ENCODE peak calls at places on chromosomes 11 and 22, in six cellular contexts. Q is vagina, L is K562, H is HepG2, P is spleen, V is Panc1. E is an unnamed sample.
A peak's percentile ranks its signal among the peaks of the same experiment; 100 is the strongest.

GRCh38 chr22:50305658-50306566 is 1.5 kb downstream of the PLXNB2 start:
- DNase-seq in Q (no peak), L (peak; percentile 35), H (no peak), P (no peak), V (peak; percentile 12), E (peak; percentile 89)

GRCh38 chr11:14408612-14409011 is 49.6 kb upstream of the RRAS2 start:
- DNase-seq in Q (no peak), L (no peak), H (no peak), P (no peak), V (no peak), E (no peak)

GRCh38 chr22:26314171-26314570 is 114.9 kb upstream of the ASPHD2 start:
- DNase-seq in Q (no peak), L (no peak), H (no peak), P (no peak), V (no peak), E (no peak)

GRCh38 chr11:106956887-106957505 is 61.3 kb downstream of the GUCY1A2 start:
- DNase-seq in Q (no peak), L (no peak), H (no peak), P (no peak), V (no peak), E (no peak)

GRCh38 chr11:78798567-78799170 is 224.0 kb upstream of the NARS2 start:
- DNase-seq in Q (no peak), L (peak; percentile 75), H (peak; percentile 25), P (peak; percentile 82), V (peak; percentile 30), E (peak; percentile 70)

GRCh38 chr11:113168358-113168757 is 146.0 kb upstream of the TTC12 start:
- DNase-seq in Q (no peak), L (no peak), H (no peak), P (no peak), V (no peak), E (no peak)

GRCh38 chr11:119337581-119338317 is 2.9 kb downstream of the C1QTNF5 start:
- DNase-seq in Q (no peak), L (peak; percentile 57), H (no peak), P (peak; percentile 66), V (no peak), E (no peak)

GRCh38 chr22:38788016-38788415 is 5.9 kb downstream of the DNAL4 start:
- DNase-seq in Q (no peak), L (no peak), H (no peak), P (no peak), V (no peak), E (no peak)

DNA sequence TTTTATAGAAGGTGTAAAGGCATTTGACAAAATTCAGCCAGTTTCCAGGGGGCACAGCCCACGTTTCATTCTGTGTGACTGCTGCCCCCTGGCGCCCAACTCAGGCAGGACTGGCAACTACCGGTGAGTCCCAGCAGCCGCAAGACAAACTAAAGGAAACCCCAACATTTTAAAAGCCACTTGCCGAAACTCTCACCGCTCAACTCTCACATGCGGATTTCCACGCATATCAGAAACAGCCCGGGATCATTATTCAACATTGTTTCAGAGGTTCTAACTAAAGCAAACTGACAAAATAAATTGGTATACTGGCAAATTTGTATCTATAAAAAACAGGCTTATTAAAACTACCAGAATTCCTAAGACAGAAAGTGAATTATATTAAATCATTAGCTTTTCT is 48.2 kb downstream of the MORC2 start:
- DNase-seq in Q (no peak), L (peak; percentile 75), H (peak; percentile 32), P (peak; percentile 92), V (peak; percentile 12), E (peak; percentile 80)
- TF ChIP-seq CTCF in Q (peak; percentile 85), L (peak; percentile 84), H (peak; percentile 82), P (peak; percentile 87), V (peak; percentile 89), E (peak; percentile 83)

GRCh38 chr11:2690596-2691354 is 9.0 kb downstream of the KCNQ1OT1 start:
- DNase-seq in Q (no peak), L (no peak), H (no peak), P (peak; percentile 38), V (no peak), E (no peak)
- TF ChIP-seq POLR2AphosphoS5 in Q (no peak), L (no peak), H (no peak), P (no peak), V (no peak), E (no peak)

GRCh38 chr11:133829566-133829965 is 15.7 kb downstream of the SPATA19 start:
- DNase-seq in Q (peak; percentile 67), L (no peak), H (no peak), P (no peak), V (no peak), E (no peak)

GRCh38 chr11:133832096-133833081 is 12.9 kb downstream of the SPATA19 start:
- DNase-seq in Q (peak; percentile 74), L (no peak), H (no peak), P (no peak), V (no peak), E (no peak)

GRCh38 chr11:133833101-133833898 is 12.0 kb downstream of the SPATA19 start:
- DNase-seq in Q (peak; percentile 88), L (no peak), H (no peak), P (peak; percentile 72), V (no peak), E (no peak)

GRCh38 chr11:133828861-133829260 is 16.5 kb downstream of the SPATA19 start:
- DNase-seq in Q (peak; percentile 37), L (no peak), H (no peak), P (no peak), V (no peak), E (no peak)

GRCh38 chr11:133830931-133831907 is 14.1 kb downstream of the SPATA19 start:
- DNase-seq in Q (peak; percentile 82), L (no peak), H (no peak), P (no peak), V (no peak), E (no peak)
- TF ChIP-seq CTCF in Q (no peak), L (no peak), H (peak; percentile 28), P (peak; percentile 35), V (peak; percentile 85), E (no peak)

DNA sequence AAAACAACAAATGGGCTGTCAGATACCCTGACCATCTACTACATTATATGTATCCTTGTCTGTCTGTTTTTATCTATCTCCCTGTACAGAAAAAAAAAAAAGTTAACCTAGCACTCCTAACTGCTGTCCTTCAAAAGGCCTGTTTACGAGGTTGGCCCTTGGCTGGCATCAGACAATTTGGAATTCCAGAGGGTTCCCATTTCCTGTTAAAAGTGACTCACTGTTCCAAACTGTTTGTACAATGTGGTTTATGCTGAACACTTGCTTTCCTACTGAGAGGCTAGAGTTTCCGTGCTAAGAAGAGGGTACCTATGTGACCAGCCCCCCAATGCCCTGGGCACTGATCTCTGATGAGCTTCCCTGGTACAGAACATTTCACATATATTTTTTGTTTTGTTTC is 65.9 kb upstream of the HMGXB4 start:
- DNase-seq in Q (no peak), L (no peak), H (peak; percentile 23), P (no peak), V (no peak), E (no peak)
- TF ChIP-seq POLR2AphosphoS5 in Q (no peak), L (no peak), H (no peak), P (no peak), V (no peak), E (no peak)

DNA sequence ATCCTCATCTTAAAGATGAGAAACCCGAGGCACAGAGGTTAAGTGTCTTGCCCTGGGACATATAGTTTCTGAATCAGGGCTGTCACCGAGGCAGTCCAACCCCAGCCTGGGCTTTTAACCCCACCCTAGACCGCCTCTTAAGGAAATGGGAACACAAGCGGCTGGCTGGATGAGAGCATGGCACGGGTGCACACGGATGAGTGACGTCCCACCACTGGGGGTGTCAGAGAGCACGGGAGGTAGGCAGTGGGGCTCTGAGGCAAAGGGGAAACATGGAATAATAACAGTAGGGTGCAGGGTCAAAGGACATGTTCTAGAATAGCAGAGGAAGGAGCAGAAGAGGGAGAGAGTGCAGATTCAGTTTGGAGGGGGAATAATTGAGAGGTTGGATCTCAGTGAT is 22.3 kb downstream of the PPFIBP2 start:
- DNase-seq in Q (no peak), L (peak; percentile 49), H (no peak), P (no peak), V (no peak), E (peak; percentile 35)
- TF ChIP-seq CTCF in Q (no peak), L (peak; percentile 37), H (peak; percentile 61), P (no peak), V (peak; percentile 55), E (no peak)

GRCh38 chr11:128498846-128499245 is 88.5 kb downstream of the ETS1 start:
- DNase-seq in Q (no peak), L (no peak), H (no peak), P (no peak), V (no peak), E (no peak)

GRCh38 chr11:128496249-128496648 is 91.1 kb downstream of the ETS1 start:
- DNase-seq in Q (no peak), L (no peak), H (no peak), P (no peak), V (no peak), E (no peak)

GRCh38 chr11:128494418-128495332 is 92.7 kb downstream of the ETS1 start:
- DNase-seq in Q (no peak), L (no peak), H (no peak), P (no peak), V (no peak), E (no peak)

GRCh38 chr11:128497057-128497957 is 90.1 kb downstream of the ETS1 start:
- DNase-seq in Q (no peak), L (no peak), H (no peak), P (no peak), V (peak; percentile 95), E (no peak)

GRCh38 chr11:128496684-128497056 is 90.7 kb downstream of the ETS1 start:
- DNase-seq in Q (no peak), L (no peak), H (no peak), P (no peak), V (no peak), E (no peak)
- TF ChIP-seq POLR2AphosphoS5 in Q (no peak), L (no peak), H (no peak), P (no peak), V (no peak), E (no peak)

DNA sequence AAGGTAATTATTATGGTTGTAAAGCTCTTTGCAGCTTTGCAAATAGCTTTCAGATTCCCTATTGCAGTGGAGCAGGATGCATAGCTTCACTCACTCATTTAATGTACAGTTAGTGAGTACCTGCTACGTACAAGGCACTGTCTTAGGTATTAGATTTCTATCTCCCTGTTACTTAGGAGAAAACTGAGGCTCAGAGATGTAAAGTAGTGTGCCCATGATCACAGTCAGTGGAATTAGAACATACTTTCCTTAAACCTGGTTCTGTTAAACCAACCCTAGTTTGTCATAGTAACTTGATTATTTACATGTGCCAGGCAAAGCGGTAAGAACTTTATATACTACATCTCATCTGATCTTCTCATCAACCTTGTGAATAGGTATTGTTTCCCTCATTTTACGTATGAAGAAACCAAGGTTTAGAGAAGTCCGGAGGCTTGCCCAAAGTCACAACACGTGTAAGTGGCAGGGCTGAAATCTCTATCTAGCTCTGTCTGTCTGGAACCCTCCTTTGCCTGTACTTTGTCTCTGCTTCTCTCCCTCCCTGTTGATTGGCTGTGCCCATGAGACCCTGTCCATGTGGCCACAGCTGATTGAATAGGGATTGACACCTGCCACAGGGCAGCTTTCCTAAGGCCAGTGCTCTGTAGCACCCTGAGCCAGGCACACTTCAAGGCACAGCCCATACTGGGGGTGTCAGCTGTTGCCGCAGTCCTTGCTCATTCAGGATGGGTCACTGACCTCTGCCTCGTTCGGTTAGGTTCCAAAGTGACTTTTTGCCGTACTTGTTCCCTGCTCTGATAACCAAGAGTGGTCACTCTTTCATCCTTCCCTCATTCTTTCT is 63.8 kb upstream of the PRSS23 start:
- DNase-seq in Q (no peak), L (no peak), H (no peak), P (no peak), V (peak; percentile 84), E (no peak)
- TF ChIP-seq CTCF in Q (no peak), L (no peak), H (no peak), P (no peak), V (no peak), E (no peak)

GRCh38 chr11:98423933-98424332 is 596.8 kb upstream of the CNTN5 start:
- DNase-seq in Q (no peak), L (no peak), H (no peak), P (no peak), V (no peak), E (no peak)
- TF ChIP-seq POLR2AphosphoS5 in Q (no peak), L (no peak), H (no peak), P (no peak), V (no peak), E (no peak)

E was measured in transverse colon.